ENCODE peak calls at places on chromosomes 16 and 17, in six cellular contexts. D is cardiac muscle cell; F is DMS 273 treated with DMSO at 0.1 percent for 48 hours; N is NCI-H446 treated with DMSO at 0.1 percent for 48 hours; M is activated CD4-positive, alpha-beta memory T cell treated with anti-CD3 and anti-CD28 coated beads, Interleukin-2, amount 10 ng/mL, durations not matched to agents 7 days and 5 days; Y is stimulated activated CD8-positive, alpha-beta memory T cell treated with anti-CD3 and anti-CD28 coated beads, Interleukin-7, amount 100 ng/mL, for 24 hours. B is an unnamed sample.

GRCh38 chr17:63984206-63984605 is 11.5 kb upstream of the SCN4A start:
- DNase-seq in D (no peak), F (no peak), N (no peak), M (no peak), Y (no peak), B (no peak)

GRCh38 chr16:31357324-31358156 is 2.6 kb downstream of the ITGAX start:
- DNase-seq in D (peak), F (no peak), N (no peak), M (no peak), Y (no peak), B (no peak)

GRCh38 chr16:57979006-57979585 is 8.2 kb upstream of the CNGB1 start:
- DNase-seq in D (no peak), F (no peak), N (no peak), M (no peak), Y (no peak), B (no peak)

GRCh38 chr16:89344314-89344828 is 126.9 kb downstream of the ZNF778 start:
- DNase-seq in D (no peak), F (no peak), N (no peak), M (no peak), Y (no peak), B (no peak)

GRCh38 chr17:45936610-45937009 is 42.3 kb downstream of the MAPT start:
- DNase-seq in D (no peak), F (no peak), N (no peak), M (no peak), Y (no peak), B (no peak)

GRCh38 chr16:81066700-81067099 is 10.3 kb downstream of the C16orf46 start:
- DNase-seq in D (no peak), F (no peak), N (no peak), M (no peak), Y (no peak), B (no peak)

GRCh38 chr17:17712268-17712924 is 31.1 kb downstream of the RAI1 start:
- DNase-seq in D (no peak), F (no peak), N (no peak), M (peak), Y (no peak), B (no peak)

GRCh38 chr17:19787733-19788357 is 39.7 kb upstream of the ALDH3A1 start:
- DNase-seq in D (no peak), F (no peak), N (peak), M (no peak), Y (no peak), B (no peak)

GRCh38 chr17:39929657-39930407 is 2.3 kb downstream of the LRRC3C start:
- DNase-seq in D (no peak), F (no peak), N (no peak), M (no peak), Y (no peak), B (no peak)

GRCh38 chr16:56753410-56753809 is 23.5 kb downstream of the NUP93 start:
- DNase-seq in D (no peak), F (no peak), N (no peak), M (no peak), Y (no peak), B (no peak)

GRCh38 chr16:1993731-1994131 is 4.0 kb downstream of the SYNGR3 start:
- DNase-seq in D (no peak), F (no peak), N (no peak), M (no peak), Y (no peak), B (no peak)

GRCh38 chr17:37430051-37430591 is 23.4 kb downstream of the TADA2A start:
- DNase-seq in D (no peak), F (no peak), N (no peak), M (no peak), Y (no peak), B (no peak)

GRCh38 chr17:15273141-15273793 is 8.1 kb upstream of the PMP22 start:
- DNase-seq in D (no peak), F (no peak), N (no peak), M (no peak), Y (no peak), B (no peak)

GRCh38 chr17:4901648-4902344 is 1.1 kb downstream of the CHRNE start:
- DNase-seq in D (no peak), F (no peak), N (no peak), M (no peak), Y (no peak), B (no peak)

GRCh38 chr16:89111263-89111662 is 17.6 kb downstream of the ACSF3 start:
- DNase-seq in D (no peak), F (no peak), N (no peak), M (no peak), Y (no peak), B (no peak)

GRCh38 chr17:11285946-11286345 is 44.9 kb downstream of the SHISA6 start:
- DNase-seq in D (no peak), F (no peak), N (no peak), M (no peak), Y (no peak), B (no peak)

GRCh38 chr17:77160032-77160876 is 19.5 kb downstream of the SEC14L1 start:
- DNase-seq in D (no peak), F (peak), N (peak), M (no peak), Y (no peak), B (no peak)

GRCh38 chr17:35079547-35079946 is 16.0 kb upstream of the RFFL start:
- DNase-seq in D (no peak), F (no peak), N (no peak), M (no peak), Y (no peak), B (no peak)

B was measured in iPS DF 19.7.